ENCODE peak calls at places on chromosomes 16 and 17, in seven cellular contexts. L is stomach, P is vagina, K is HCT116, J is transverse colon, G is K562, U is suprapubic skin. V is an unnamed sample.

GRCh38 chr17:12928736-12929135 is 89.1 kb downstream of the ELAC2 start:
- DNase-seq in L (no peak), G (no peak), P (no peak), K (no peak), U (no peak), J (no peak), V (no peak)

GRCh38 chr16:68283840-68284595 is 19.7 kb downstream of the SLC7A6 start:
- DNase-seq in J (no peak), G (no peak), L (no peak), P (no peak), U (no peak), K (no peak), V (no peak)

GRCh38 chr17:43936434-43936833 is 5.8 kb downstream of the PPY start:
- DNase-seq in G (no peak), J (no peak), U (no peak), K (no peak), P (no peak), L (no peak), V (no peak)

GRCh38 chr16:84995666-84996065 is 15.7 kb downstream of the ZDHHC7 start:
- DNase-seq in K (no peak), L (peak; percentile 70), G (no peak), U (no peak), J (no peak), P (no peak), V (no peak)

GRCh38 chr16:87689956-87690465 is 75.8 kb downstream of the KLHDC4 start:
- DNase-seq in J (no peak), K (no peak), U (no peak), P (no peak), G (no peak), L (no peak), V (no peak)

GRCh38 chr16:19400709-19401108 is 17.0 kb upstream of the TMC5 start:
- DNase-seq in U (no peak), L (no peak), P (no peak), J (no peak), G (no peak), K (no peak), V (no peak)

GRCh38 chr16:24737916-24738594 is 8.6 kb downstream of the TNRC6A start:
- DNase-seq in U (no peak), K (no peak), J (no peak), L (no peak), G (no peak), P (no peak), V (no peak)

GRCh38 chr16:86926146-86926545 is 347.8 kb downstream of the FOXL1 start:
- DNase-seq in L (no peak), K (no peak), U (no peak), P (no peak), J (no peak), G (no peak), V (no peak)

GRCh38 chr17:60659156-60659555 is 18.5 kb upstream of the BCAS3 start:
- DNase-seq in J (no peak), G (no peak), P (no peak), U (no peak), K (no peak), L (no peak), V (no peak)

GRCh38 chr17:57442401-57442823 is 186.1 kb downstream of the MSI2 start:
- DNase-seq in J (no peak), L (no peak), G (no peak), U (no peak), K (no peak), P (no peak), V (no peak)

DNA sequence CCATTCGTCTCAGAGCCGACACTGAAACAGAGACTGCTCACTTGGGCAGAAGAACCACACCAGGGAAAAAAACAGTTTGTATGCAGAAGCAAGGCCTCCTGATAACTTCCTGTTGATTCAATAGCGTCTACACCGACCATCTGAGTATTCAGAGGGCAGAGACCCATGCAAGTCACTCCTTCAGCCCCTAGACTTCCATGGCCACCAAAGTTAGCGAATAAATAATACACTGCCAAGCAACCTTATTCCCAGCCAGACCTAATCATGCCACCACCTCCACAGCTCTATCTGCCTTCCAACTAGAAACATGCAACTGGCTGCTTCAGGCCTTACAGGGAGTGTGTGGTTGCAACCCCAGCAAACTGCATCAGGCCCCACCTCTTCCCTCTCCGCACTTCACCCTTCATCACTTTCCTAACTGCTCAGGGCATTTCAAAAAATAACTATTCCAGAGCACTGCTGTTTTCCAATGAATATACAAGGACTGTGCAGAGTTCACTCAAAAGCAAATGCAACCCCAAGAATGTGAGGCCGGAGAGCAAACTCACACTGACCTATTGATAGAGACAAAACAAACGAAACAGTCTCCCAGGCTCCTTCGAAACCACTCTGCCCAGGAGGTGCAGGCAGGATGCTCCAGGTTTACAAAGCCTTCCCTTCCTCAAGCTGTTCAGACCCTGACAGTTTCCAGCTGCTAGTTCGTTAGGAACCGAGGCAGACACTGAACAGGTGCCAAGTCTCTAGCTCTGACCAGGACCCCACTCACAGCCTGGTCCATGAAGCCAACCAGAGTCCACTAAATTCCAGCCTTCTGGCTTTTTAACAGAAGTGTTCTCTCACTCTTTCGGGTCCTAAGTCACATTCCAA is 3.6 kb downstream of the USP7 start:
- DNase-seq in G (peak; percentile 26), K (no peak), U (no peak), J (no peak), P (no peak), L (no peak), V (no peak)
- TF ChIP-seq POLR2A in G (no peak), K (no peak), U (no peak), J (no peak), P (no peak), L (no peak), V (no peak)

GRCh38 chr17:77326636-77327035 is 185.9 kb downstream of the SEC14L1 start:
- DNase-seq in P (peak; percentile 34), G (no peak), L (peak; percentile 10), K (no peak), U (peak; percentile 50), J (no peak), V (peak; percentile 20)

GRCh38 chr17:77325826-77326581 is 185.2 kb downstream of the SEC14L1 start:
- DNase-seq in L (peak; percentile 25), P (peak; percentile 91), U (peak; percentile 77), K (no peak), J (peak; percentile 30), G (no peak), V (peak; percentile 46)

GRCh38 chr17:77327181-77327565 is 186.4 kb downstream of the SEC14L1 start:
- DNase-seq in K (no peak), U (no peak), G (no peak), P (peak; percentile 84), J (peak; percentile 9), L (peak; percentile 17), V (peak; percentile 16)

GRCh38 chr17:77324227-77324626 is 183.5 kb downstream of the SEC14L1 start:
- DNase-seq in L (peak; percentile 21), J (no peak), K (no peak), P (peak; percentile 64), G (no peak), U (peak; percentile 56), V (peak; percentile 17)

GRCh38 chr17:77325537-77325825 is 184.7 kb downstream of the SEC14L1 start:
- DNase-seq in J (no peak), K (no peak), G (no peak), L (no peak), U (no peak), P (no peak), V (no peak)
- H3K4me3 ChIP-seq in J (no peak overlapping the region), K (no peak overlapping the region), G (no peak overlapping the region), L (no peak overlapping the region), U (no peak overlapping the region), P (no peak overlapping the region), V (no peak overlapping the region)

GRCh38 chr16:57626420-57627170 is 1.8 kb upstream of the ADGRG1 start:
- DNase-seq in G (no peak), J (no peak), K (no peak), U (no peak), L (no peak), P (no peak), V (no peak)

GRCh38 chr16:57627184-57627871 is 1.1 kb upstream of the ADGRG1 start:
- DNase-seq in P (no peak), K (no peak), L (no peak), G (no peak), J (no peak), U (no peak), V (peak; percentile 78)

GRCh38 chr16:57628782-57629181 is 352 bp downstream of the ADGRG1 start:
- DNase-seq in L (no peak), P (no peak), J (no peak), U (no peak), G (no peak), K (no peak), V (no peak)

GRCh38 chr16:57629516-57630401 is 1.3 kb downstream of the ADGRG1 start:
- DNase-seq in P (no peak), K (no peak), J (no peak), G (no peak), L (no peak), U (no peak), V (no peak)

DNA sequence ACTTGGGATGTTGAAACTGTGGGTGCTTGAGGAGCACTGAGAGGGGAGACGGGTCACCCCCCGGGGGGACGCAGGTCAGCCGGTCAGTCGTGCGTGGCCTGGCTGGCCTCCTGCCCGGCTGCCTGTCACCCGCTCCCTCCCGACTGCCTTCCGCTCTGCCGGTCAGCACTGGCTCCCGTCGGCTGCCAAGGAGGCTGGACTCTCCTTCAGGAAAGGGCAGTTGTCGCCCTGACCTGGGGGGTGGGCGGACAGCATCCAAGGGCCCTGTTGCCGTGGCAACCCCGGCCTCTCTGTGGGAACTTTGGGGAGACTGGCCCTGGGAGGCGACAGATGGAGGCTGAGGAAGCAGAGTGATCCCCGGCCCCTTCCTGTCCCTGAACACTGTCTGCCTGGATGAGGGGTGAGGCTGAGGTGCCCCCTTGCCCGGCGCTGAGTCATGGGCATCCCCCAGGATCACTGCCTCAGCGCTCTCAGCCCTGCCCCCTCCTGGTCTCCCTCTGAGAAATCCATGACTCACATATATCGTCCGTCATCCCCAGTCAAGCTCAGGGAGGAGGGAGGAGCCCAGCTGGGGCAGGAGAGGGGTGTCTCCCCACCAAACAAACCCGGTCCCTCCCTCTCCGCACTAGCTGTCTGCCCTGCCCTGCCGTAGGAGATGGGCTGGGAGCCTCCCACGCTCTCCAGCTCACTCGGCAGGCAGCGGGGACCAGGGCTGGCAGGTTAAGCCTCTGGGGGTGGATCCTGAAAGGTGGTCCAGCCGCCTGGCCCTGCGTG is at the start of gene ADGRG1:
- DNase-seq in L (peak; percentile 72), K (peak; percentile 71), P (no peak), J (no peak), U (no peak), G (peak; percentile 89), V (peak; percentile 81)
- TF ChIP-seq POLR2AphosphoS5 in L (peak; percentile 81), K (peak; percentile 12), P (peak; percentile 92), J (peak; percentile 15), U (no peak), G (no peak), V (no peak)

DNA sequence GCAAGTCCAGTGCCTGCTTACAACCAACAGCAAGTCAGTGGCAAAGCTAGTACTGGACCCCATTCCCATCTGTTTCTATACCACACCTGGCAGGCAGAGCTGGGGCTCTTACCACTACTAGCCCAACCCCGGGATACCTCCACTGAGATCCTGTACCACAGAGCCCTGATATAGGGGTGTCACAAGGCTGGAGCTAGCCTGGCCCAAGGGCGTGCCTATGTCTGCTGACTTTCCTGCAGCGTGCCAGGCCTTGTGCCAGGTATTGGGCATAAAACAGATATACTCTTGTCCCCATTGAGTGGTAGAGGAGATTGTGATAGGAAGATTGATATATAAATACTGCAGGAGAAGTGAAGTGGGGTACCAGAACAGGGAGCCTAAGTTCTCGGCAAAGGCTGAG is 44.4 kb downstream of the PLD6 start:
- DNase-seq in P (no peak), J (no peak), G (no peak), K (no peak), U (no peak), L (no peak), V (no peak)
- TF ChIP-seq POLR2A in P (no peak), J (no peak), G (no peak), K (no peak), U (no peak), L (no peak), V (no peak)

GRCh38 chr16:49817754-49818507 is 38.0 kb downstream of the ZNF423 start:
- DNase-seq in P (no peak), J (no peak), L (no peak), K (no peak), U (no peak), G (no peak), V (no peak)
- H3K4me3 ChIP-seq in P (no peak overlapping the region), J (no peak overlapping the region), L (no peak overlapping the region), K (no peak overlapping the region), U (no peak overlapping the region), G (no peak overlapping the region), V (no peak overlapping the region)